ENCODE peak calls at places on chromosome X, in seven cellular contexts. One of them, this sample, is unnamed.

GRCh38 chrX:150421816-150422215 is 58.7 kb downstream of the MAMLD1 start:
- DNase-seq in stimulated activated naive B cell treated with anti-CD40 and anti-IgM and Interleukin-4, amounts not matched to agents 10 μg/mL and 1 μg/mL and 100 μg/mL, for 72 hours: no peak
- DNase-seq in erythroblast: no peak
- DNase-seq in fibroblast of mammary gland: peak
- DNase-seq in upper lobe of right lung: no peak
- DNase-seq in anterior cingulate cortex: no peak
- DNase-seq in T-helper 2 cell: no peak
- DNase-seq in this sample: no peak

GRCh38 chrX:80388206-80388605 is 32.0 kb upstream of the TENT5D start:
- DNase-seq in stimulated activated naive B cell treated with anti-CD40 and anti-IgM and Interleukin-4, amounts not matched to agents 10 μg/mL and 1 μg/mL and 100 μg/mL, for 72 hours: no peak
- DNase-seq in erythroblast: no peak
- DNase-seq in fibroblast of mammary gland: peak
- DNase-seq in upper lobe of right lung: no peak
- DNase-seq in anterior cingulate cortex: no peak
- DNase-seq in T-helper 2 cell: no peak
- DNase-seq in this sample: no peak

GRCh38 chrX:39688576-39689373 is 409.0 kb downstream of the BCOR start:
- DNase-seq in stimulated activated naive B cell treated with anti-CD40 and anti-IgM and Interleukin-4, amounts not matched to agents 10 μg/mL and 1 μg/mL and 100 μg/mL, for 72 hours: peak
- DNase-seq in erythroblast: peak
- DNase-seq in fibroblast of mammary gland: no peak
- DNase-seq in upper lobe of right lung: peak
- DNase-seq in anterior cingulate cortex: peak
- DNase-seq in T-helper 2 cell: no peak
- DNase-seq in this sample: no peak

GRCh38 chrX:138018145-138018799 is 452.3 kb downstream of the ZIC3 start:
- DNase-seq in stimulated activated naive B cell treated with anti-CD40 and anti-IgM and Interleukin-4, amounts not matched to agents 10 μg/mL and 1 μg/mL and 100 μg/mL, for 72 hours: no peak
- DNase-seq in erythroblast: peak
- DNase-seq in fibroblast of mammary gland: no peak
- DNase-seq in upper lobe of right lung: no peak
- DNase-seq in anterior cingulate cortex: no peak
- DNase-seq in T-helper 2 cell: no peak
- DNase-seq in this sample: no peak

GRCh38 chrX:106000203-106000602 is 38.3 kb downstream of the SERPINA7 start:
- DNase-seq in stimulated activated naive B cell treated with anti-CD40 and anti-IgM and Interleukin-4, amounts not matched to agents 10 μg/mL and 1 μg/mL and 100 μg/mL, for 72 hours: no peak
- DNase-seq in erythroblast: no peak
- DNase-seq in fibroblast of mammary gland: no peak
- DNase-seq in upper lobe of right lung: no peak
- DNase-seq in anterior cingulate cortex: no peak
- DNase-seq in T-helper 2 cell: no peak
- DNase-seq in this sample: no peak

GRCh38 chrX:103475381-103475780 is 43.9 kb downstream of the RAB40A start:
- DNase-seq in stimulated activated naive B cell treated with anti-CD40 and anti-IgM and Interleukin-4, amounts not matched to agents 10 μg/mL and 1 μg/mL and 100 μg/mL, for 72 hours: no peak
- DNase-seq in erythroblast: no peak
- DNase-seq in fibroblast of mammary gland: peak
- DNase-seq in upper lobe of right lung: no peak
- DNase-seq in anterior cingulate cortex: no peak
- DNase-seq in T-helper 2 cell: no peak
- DNase-seq in this sample: no peak

GRCh38 chrX:71106427-71106826 is at the start of gene CXorf65:
- DNase-seq in stimulated activated naive B cell treated with anti-CD40 and anti-IgM and Interleukin-4, amounts not matched to agents 10 μg/mL and 1 μg/mL and 100 μg/mL, for 72 hours: no peak
- DNase-seq in erythroblast: peak
- DNase-seq in fibroblast of mammary gland: peak
- DNase-seq in upper lobe of right lung: no peak
- DNase-seq in anterior cingulate cortex: no peak
- DNase-seq in T-helper 2 cell: no peak
- DNase-seq in this sample: no peak

GRCh38 chrX:40543661-40544328 is 37.0 kb upstream of the ATP6AP2 start:
- DNase-seq in stimulated activated naive B cell treated with anti-CD40 and anti-IgM and Interleukin-4, amounts not matched to agents 10 μg/mL and 1 μg/mL and 100 μg/mL, for 72 hours: no peak
- DNase-seq in erythroblast: peak
- DNase-seq in fibroblast of mammary gland: peak
- DNase-seq in upper lobe of right lung: no peak
- DNase-seq in anterior cingulate cortex: no peak
- DNase-seq in T-helper 2 cell: no peak
- DNase-seq in this sample: peak

GRCh38 chrX:103710609-103711008 is at the start of gene TMEM31:
- DNase-seq in stimulated activated naive B cell treated with anti-CD40 and anti-IgM and Interleukin-4, amounts not matched to agents 10 μg/mL and 1 μg/mL and 100 μg/mL, for 72 hours: no peak
- DNase-seq in erythroblast: no peak
- DNase-seq in fibroblast of mammary gland: no peak
- DNase-seq in upper lobe of right lung: no peak
- DNase-seq in anterior cingulate cortex: no peak
- DNase-seq in T-helper 2 cell: no peak
- DNase-seq in this sample: no peak

GRCh38 chrX:19958530-19959486 is 32.1 kb downstream of the BCLAF3 start:
- DNase-seq in stimulated activated naive B cell treated with anti-CD40 and anti-IgM and Interleukin-4, amounts not matched to agents 10 μg/mL and 1 μg/mL and 100 μg/mL, for 72 hours: no peak
- DNase-seq in erythroblast: peak
- DNase-seq in fibroblast of mammary gland: peak
- DNase-seq in upper lobe of right lung: no peak
- DNase-seq in anterior cingulate cortex: no peak
- DNase-seq in T-helper 2 cell: no peak
- DNase-seq in this sample: no peak

GRCh38 chrX:33142331-33142730 is 69.0 kb downstream of the DMD start:
- DNase-seq in stimulated activated naive B cell treated with anti-CD40 and anti-IgM and Interleukin-4, amounts not matched to agents 10 μg/mL and 1 μg/mL and 100 μg/mL, for 72 hours: no peak
- DNase-seq in erythroblast: no peak
- DNase-seq in fibroblast of mammary gland: no peak
- DNase-seq in upper lobe of right lung: no peak
- DNase-seq in anterior cingulate cortex: no peak
- DNase-seq in T-helper 2 cell: no peak
- DNase-seq in this sample: no peak

GRCh38 chrX:23857409-23857808 is 50.3 kb downstream of the APOO start:
- DNase-seq in stimulated activated naive B cell treated with anti-CD40 and anti-IgM and Interleukin-4, amounts not matched to agents 10 μg/mL and 1 μg/mL and 100 μg/mL, for 72 hours: no peak
- DNase-seq in erythroblast: no peak
- DNase-seq in fibroblast of mammary gland: no peak
- DNase-seq in upper lobe of right lung: no peak
- DNase-seq in anterior cingulate cortex: no peak
- DNase-seq in T-helper 2 cell: no peak
- DNase-seq in this sample: no peak

GRCh38 chrX:149374751-149375150 is 130.4 kb downstream of the IDS start:
- DNase-seq in stimulated activated naive B cell treated with anti-CD40 and anti-IgM and Interleukin-4, amounts not matched to agents 10 μg/mL and 1 μg/mL and 100 μg/mL, for 72 hours: no peak
- DNase-seq in erythroblast: no peak
- DNase-seq in fibroblast of mammary gland: no peak
- DNase-seq in upper lobe of right lung: no peak
- DNase-seq in anterior cingulate cortex: no peak
- DNase-seq in T-helper 2 cell: no peak
- DNase-seq in this sample: no peak

GRCh38 chrX:24506082-24506481 is 41.0 kb downstream of the PDK3 start:
- DNase-seq in stimulated activated naive B cell treated with anti-CD40 and anti-IgM and Interleukin-4, amounts not matched to agents 10 μg/mL and 1 μg/mL and 100 μg/mL, for 72 hours: no peak
- DNase-seq in erythroblast: peak
- DNase-seq in fibroblast of mammary gland: peak
- DNase-seq in upper lobe of right lung: no peak
- DNase-seq in anterior cingulate cortex: no peak
- DNase-seq in T-helper 2 cell: no peak
- DNase-seq in this sample: no peak

GRCh38 chrX:65910899-65911298 is 129.0 kb downstream of the VSIG4 start:
- DNase-seq in stimulated activated naive B cell treated with anti-CD40 and anti-IgM and Interleukin-4, amounts not matched to agents 10 μg/mL and 1 μg/mL and 100 μg/mL, for 72 hours: no peak
- DNase-seq in erythroblast: no peak
- DNase-seq in fibroblast of mammary gland: no peak
- DNase-seq in upper lobe of right lung: no peak
- DNase-seq in anterior cingulate cortex: no peak
- DNase-seq in T-helper 2 cell: no peak
- DNase-seq in this sample: no peak

GRCh38 chrX:11781133-11781532 is 23.1 kb downstream of the MSL3 start:
- DNase-seq in stimulated activated naive B cell treated with anti-CD40 and anti-IgM and Interleukin-4, amounts not matched to agents 10 μg/mL and 1 μg/mL and 100 μg/mL, for 72 hours: no peak
- DNase-seq in erythroblast: no peak
- DNase-seq in fibroblast of mammary gland: no peak
- DNase-seq in upper lobe of right lung: no peak
- DNase-seq in anterior cingulate cortex: no peak
- DNase-seq in T-helper 2 cell: no peak
- DNase-seq in this sample: no peak

GRCh38 chrX:150506486-150506885 is 61.9 kb upstream of the MTM1 start:
- DNase-seq in stimulated activated naive B cell treated with anti-CD40 and anti-IgM and Interleukin-4, amounts not matched to agents 10 μg/mL and 1 μg/mL and 100 μg/mL, for 72 hours: no peak
- DNase-seq in erythroblast: no peak
- DNase-seq in fibroblast of mammary gland: no peak
- DNase-seq in upper lobe of right lung: no peak
- DNase-seq in anterior cingulate cortex: no peak
- DNase-seq in T-helper 2 cell: no peak
- DNase-seq in this sample: no peak

GRCh38 chrX:38654302-38654701 is 93.0 kb downstream of the TSPAN7 start:
- DNase-seq in stimulated activated naive B cell treated with anti-CD40 and anti-IgM and Interleukin-4, amounts not matched to agents 10 μg/mL and 1 μg/mL and 100 μg/mL, for 72 hours: no peak
- DNase-seq in erythroblast: peak
- DNase-seq in fibroblast of mammary gland: peak
- DNase-seq in upper lobe of right lung: no peak
- DNase-seq in anterior cingulate cortex: no peak
- DNase-seq in T-helper 2 cell: no peak
- DNase-seq in this sample: no peak

GRCh38 chrX:72276478-72276953 is 532 bp downstream of the RPS4X start:
- DNase-seq in stimulated activated naive B cell treated with anti-CD40 and anti-IgM and Interleukin-4, amounts not matched to agents 10 μg/mL and 1 μg/mL and 100 μg/mL, for 72 hours: no peak
- DNase-seq in erythroblast: peak
- DNase-seq in fibroblast of mammary gland: no peak
- DNase-seq in upper lobe of right lung: no peak
- DNase-seq in anterior cingulate cortex: no peak
- DNase-seq in T-helper 2 cell: no peak
- DNase-seq in this sample: no peak

GRCh38 chrX:74535211-74535621 is 79.2 kb downstream of the RLIM start:
- DNase-seq in stimulated activated naive B cell treated with anti-CD40 and anti-IgM and Interleukin-4, amounts not matched to agents 10 μg/mL and 1 μg/mL and 100 μg/mL, for 72 hours: no peak
- DNase-seq in erythroblast: peak
- DNase-seq in fibroblast of mammary gland: peak
- DNase-seq in upper lobe of right lung: no peak
- DNase-seq in anterior cingulate cortex: peak
- DNase-seq in T-helper 2 cell: no peak
- DNase-seq in this sample: no peak

GRCh38 chrX:123990602-123991001 is 29.1 kb downstream of the STAG2 start:
- DNase-seq in stimulated activated naive B cell treated with anti-CD40 and anti-IgM and Interleukin-4, amounts not matched to agents 10 μg/mL and 1 μg/mL and 100 μg/mL, for 72 hours: no peak
- DNase-seq in erythroblast: no peak
- DNase-seq in fibroblast of mammary gland: peak
- DNase-seq in upper lobe of right lung: no peak
- DNase-seq in anterior cingulate cortex: no peak
- DNase-seq in T-helper 2 cell: no peak
- DNase-seq in this sample: no peak

GRCh38 chrX:34629572-34629971 is 27.5 kb downstream of the TMEM47 start:
- DNase-seq in stimulated activated naive B cell treated with anti-CD40 and anti-IgM and Interleukin-4, amounts not matched to agents 10 μg/mL and 1 μg/mL and 100 μg/mL, for 72 hours: no peak
- DNase-seq in erythroblast: no peak
- DNase-seq in fibroblast of mammary gland: peak
- DNase-seq in upper lobe of right lung: no peak
- DNase-seq in anterior cingulate cortex: no peak
- DNase-seq in T-helper 2 cell: no peak
- DNase-seq in this sample: no peak

GRCh38 chrX:10356979-10357378 is 200.2 kb downstream of the CLCN4 start:
- DNase-seq in stimulated activated naive B cell treated with anti-CD40 and anti-IgM and Interleukin-4, amounts not matched to agents 10 μg/mL and 1 μg/mL and 100 μg/mL, for 72 hours: no peak
- DNase-seq in erythroblast: no peak
- DNase-seq in fibroblast of mammary gland: peak
- DNase-seq in upper lobe of right lung: no peak
- DNase-seq in anterior cingulate cortex: no peak
- DNase-seq in T-helper 2 cell: no peak
- DNase-seq in this sample: no peak

GRCh38 chrX:39137363-39137954 is 336.2 kb downstream of the MID1IP1 start:
- DNase-seq in stimulated activated naive B cell treated with anti-CD40 and anti-IgM and Interleukin-4, amounts not matched to agents 10 μg/mL and 1 μg/mL and 100 μg/mL, for 72 hours: no peak
- DNase-seq in erythroblast: no peak
- DNase-seq in fibroblast of mammary gland: no peak
- DNase-seq in upper lobe of right lung: no peak
- DNase-seq in anterior cingulate cortex: no peak
- DNase-seq in T-helper 2 cell: no peak
- DNase-seq in this sample: no peak

GRCh38 chrX:106811131-106811910 is 8.8 kb downstream of the TBC1D8B start:
- DNase-seq in stimulated activated naive B cell treated with anti-CD40 and anti-IgM and Interleukin-4, amounts not matched to agents 10 μg/mL and 1 μg/mL and 100 μg/mL, for 72 hours: no peak
- DNase-seq in erythroblast: no peak
- DNase-seq in fibroblast of mammary gland: no peak
- DNase-seq in upper lobe of right lung: no peak
- DNase-seq in anterior cingulate cortex: no peak
- DNase-seq in T-helper 2 cell: no peak
- DNase-seq in this sample: no peak

This sample was measured in stimulated activated CD8-positive, alpha-beta memory T cell treated with anti-CD3 and anti-CD28 coated beads, Interleukin-12 subunit alpha, Interleukin-12 subunit beta, amount 100 ng/mL, for 1 hour.